ENCODE peak calls at places on chromosomes 6 and 20, in nine cellular contexts. One of them, this sample, is unnamed.

GRCh38 chr6:111721677-111722219 is 116.1 kb upstream of the TRAF3IP2 start:
- DNase-seq in NCI-H774: no peak
- DNase-seq in activated naive CD8-positive, alpha-beta T cell treated with anti-CD3 and anti-CD28 coated beads, Interleukin-2, amount 50 U/mL, for 16 hours: no peak
- DNase-seq in NCI-H2081: no peak
- DNase-seq in CD8-positive, alpha-beta T cell: peak; percentile 38
- DNase-seq in coronary artery: no peak
- DNase-seq in H54: no peak
- DNase-seq in cardiac septum: no peak
- DNase-seq in cerebellar cortex: no peak
- DNase-seq in this sample: no peak

GRCh38 chr6:46749731-46750130 is 3.0 kb downstream of the ANKRD66 start:
- DNase-seq in NCI-H2081: no peak
- DNase-seq in cerebellar cortex: no peak
- DNase-seq in cardiac septum: no peak
- DNase-seq in NCI-H774: no peak
- DNase-seq in activated naive CD8-positive, alpha-beta T cell treated with anti-CD3 and anti-CD28 coated beads, Interleukin-2, amount 50 U/mL, for 16 hours: no peak
- DNase-seq in coronary artery: no peak
- DNase-seq in H54: no peak
- DNase-seq in CD8-positive, alpha-beta T cell: no peak
- DNase-seq in this sample: no peak

GRCh38 chr20:59253325-59253724 is 47.1 kb upstream of the EDN3 start:
- DNase-seq in activated naive CD8-positive, alpha-beta T cell treated with anti-CD3 and anti-CD28 coated beads, Interleukin-2, amount 50 U/mL, for 16 hours: no peak
- DNase-seq in CD8-positive, alpha-beta T cell: peak; percentile 77
- DNase-seq in coronary artery: no peak
- DNase-seq in cardiac septum: no peak
- DNase-seq in H54: no peak
- DNase-seq in cerebellar cortex: no peak
- DNase-seq in NCI-H774: no peak
- DNase-seq in NCI-H2081: no peak
- DNase-seq in this sample: no peak

GRCh38 chr20:62860924-62861691 is 514 bp downstream of the TCFL5 start:
- DNase-seq in NCI-H2081: peak; percentile 25
- DNase-seq in cerebellar cortex: no peak
- DNase-seq in CD8-positive, alpha-beta T cell: peak; percentile 65
- DNase-seq in cardiac septum: no peak
- DNase-seq in NCI-H774: no peak
- DNase-seq in coronary artery: no peak
- DNase-seq in H54: peak; percentile 59
- DNase-seq in activated naive CD8-positive, alpha-beta T cell treated with anti-CD3 and anti-CD28 coated beads, Interleukin-2, amount 50 U/mL, for 16 hours: no peak
- DNase-seq in this sample: no peak

GRCh38 chr20:59318803-59319202 is 18.4 kb downstream of the EDN3 start:
- DNase-seq in CD8-positive, alpha-beta T cell: no peak
- DNase-seq in cerebellar cortex: no peak
- DNase-seq in cardiac septum: no peak
- DNase-seq in activated naive CD8-positive, alpha-beta T cell treated with anti-CD3 and anti-CD28 coated beads, Interleukin-2, amount 50 U/mL, for 16 hours: no peak
- DNase-seq in NCI-H2081: no peak
- DNase-seq in H54: no peak
- DNase-seq in coronary artery: no peak
- DNase-seq in NCI-H774: no peak
- DNase-seq in this sample: no peak

GRCh38 chr6:139376604-139377218 is 2.3 kb upstream of the CITED2 start:
- DNase-seq in cerebellar cortex: peak; percentile 68
- DNase-seq in coronary artery: no peak
- DNase-seq in cardiac septum: no peak
- DNase-seq in NCI-H774: no peak
- DNase-seq in CD8-positive, alpha-beta T cell: no peak
- DNase-seq in activated naive CD8-positive, alpha-beta T cell treated with anti-CD3 and anti-CD28 coated beads, Interleukin-2, amount 50 U/mL, for 16 hours: no peak
- DNase-seq in NCI-H2081: no peak
- DNase-seq in H54: no peak
- DNase-seq in this sample: no peak

GRCh38 chr20:38806855-38807655 is 1.6 kb downstream of the PPP1R16B start:
- DNase-seq in coronary artery: no peak
- DNase-seq in NCI-H2081: no peak
- DNase-seq in NCI-H774: no peak
- DNase-seq in cardiac septum: no peak
- DNase-seq in CD8-positive, alpha-beta T cell: peak; percentile 62
- DNase-seq in activated naive CD8-positive, alpha-beta T cell treated with anti-CD3 and anti-CD28 coated beads, Interleukin-2, amount 50 U/mL, for 16 hours: no peak
- DNase-seq in cerebellar cortex: peak; percentile 60
- DNase-seq in H54: no peak
- DNase-seq in this sample: peak; percentile 62

GRCh38 chr6:18263561-18264337 is 581 bp downstream of the DEK start:
- DNase-seq in cardiac septum: peak; percentile 82
- DNase-seq in NCI-H2081: peak; percentile 76
- DNase-seq in activated naive CD8-positive, alpha-beta T cell treated with anti-CD3 and anti-CD28 coated beads, Interleukin-2, amount 50 U/mL, for 16 hours: no peak
- DNase-seq in NCI-H774: peak; percentile 63
- DNase-seq in coronary artery: peak; percentile 81
- DNase-seq in CD8-positive, alpha-beta T cell: no peak
- DNase-seq in cerebellar cortex: peak; percentile 28
- DNase-seq in H54: peak; percentile 44
- DNase-seq in this sample: peak; percentile 91

GRCh38 chr6:111850288-111850937 is 22.8 kb downstream of the FYN start:
- DNase-seq in cardiac septum: no peak
- DNase-seq in cerebellar cortex: no peak
- DNase-seq in activated naive CD8-positive, alpha-beta T cell treated with anti-CD3 and anti-CD28 coated beads, Interleukin-2, amount 50 U/mL, for 16 hours: no peak
- DNase-seq in NCI-H774: no peak
- DNase-seq in CD8-positive, alpha-beta T cell: no peak
- DNase-seq in H54: no peak
- DNase-seq in NCI-H2081: no peak
- DNase-seq in coronary artery: no peak
- DNase-seq in this sample: no peak

This sample was measured in mesenteric fat pad.